ENCODE peak calls at places on chromosomes 2 and 18, in ten cellular contexts. L is CD8-positive, alpha-beta T cell; C is retinal pigment epithelial cell; F is IMR-90; G is body of pancreas; H is ovary; V is SK-N-SH; W is Peyer's patch; X is endothelial cell of umbilical vein; E is epithelial cell of esophagus. B is an unnamed sample.

GRCh38 chr2:62184499-62185045 is 11.3 kb upstream of the B3GNT2 start:
- DNase-seq in W (no peak), F (no peak), H (no peak), V (no peak), X (peak), E (no peak), C (no peak), G (no peak), L (no peak), B (no peak)

GRCh38 chr2:172196768-172197322 is 94.1 kb upstream of the DLX2 start:
- DNase-seq in L (no peak), E (peak), W (no peak), V (no peak), G (no peak), C (no peak), F (peak), H (no peak), X (no peak), B (peak)

GRCh38 chr2:107635883-107636282 is 190.8 kb upstream of the RGPD4 start:
- DNase-seq in L (no peak), V (no peak), G (no peak), H (no peak), E (peak), W (no peak), X (no peak), C (no peak), F (peak), B (peak)

GRCh38 chr18:36624451-36625167 is 204.2 kb downstream of the TPGS2 start:
- DNase-seq in W (no peak), G (no peak), X (no peak), H (no peak), E (no peak), L (no peak), V (no peak), F (no peak), C (no peak), B (no peak)

GRCh38 chr2:86078801-86079545 is 26.7 kb downstream of the POLR1A start:
- DNase-seq in G (peak), V (peak), C (no peak), X (peak), E (peak), W (peak), L (peak), F (peak), H (no peak), B (peak)

GRCh38 chr2:238341536-238341935 is 21.2 kb downstream of the TRAF3IP1 start:
- DNase-seq in F (no peak), W (no peak), E (no peak), V (no peak), C (no peak), H (no peak), X (no peak), G (no peak), L (no peak), B (no peak)

GRCh38 chr18:49948975-49949374 is 135.6 kb upstream of the ACAA2 start:
- DNase-seq in C (no peak), L (no peak), X (no peak), G (no peak), F (no peak), V (no peak), E (no peak), W (no peak), H (no peak), B (no peak)

GRCh38 chr2:17101596-17101995 is 416.6 kb downstream of the RAD51AP2 start:
- DNase-seq in L (no peak), E (no peak), H (no peak), X (no peak), V (no peak), F (no peak), C (no peak), G (no peak), W (no peak), B (no peak)

GRCh38 chr18:76847926-76848325 is 25.6 kb downstream of the ZNF236 start:
- DNase-seq in W (no peak), C (no peak), F (no peak), X (peak), V (no peak), E (no peak), L (no peak), H (no peak), G (no peak), B (no peak)

GRCh38 chr18:58417752-58418151 is 211.1 kb downstream of the ALPK2 start:
- DNase-seq in C (no peak), W (no peak), L (no peak), G (peak), F (peak), V (no peak), X (peak), H (no peak), E (peak), B (peak)

GRCh38 chr2:65367517-65367916 is 64.9 kb downstream of the SPRED2 start:
- DNase-seq in V (peak), L (no peak), G (no peak), E (peak), C (no peak), X (peak), H (no peak), W (no peak), F (peak), B (peak)

GRCh38 chr2:85400023-85400422 is 10.1 kb downstream of the CAPG start:
- DNase-seq in C (no peak), F (no peak), H (no peak), G (no peak), V (no peak), E (no peak), W (no peak), L (no peak), X (no peak), B (no peak)

GRCh38 chr2:15929861-15930260 is 10.5 kb upstream of the MYCN start:
- DNase-seq in V (no peak), W (no peak), L (no peak), X (no peak), E (no peak), G (no peak), F (no peak), C (no peak), H (no peak), B (no peak)

GRCh38 chr18:8858888-8859511 is 153.6 kb downstream of the MTCL1 start:
- DNase-seq in G (no peak), L (no peak), E (peak), X (no peak), V (no peak), F (peak), C (peak), H (no peak), W (no peak), B (peak)

GRCh38 chr2:69917854-69918253 is 2.9 kb downstream of the MXD1 start:
- DNase-seq in H (no peak), E (peak), L (no peak), C (peak), V (no peak), F (peak), X (peak), G (no peak), W (no peak), B (peak)

GRCh38 chr18:21179590-21180220 is 62.3 kb upstream of the GREB1L start:
- DNase-seq in H (peak), G (peak), V (peak), F (peak), C (no peak), W (peak), X (peak), E (peak), L (peak), B (peak)

GRCh38 chr18:32386466-32386865 is 84.2 kb downstream of the GAREM1 start:
- DNase-seq in F (no peak), H (no peak), W (no peak), L (no peak), C (no peak), G (no peak), X (no peak), V (no peak), E (no peak), B (no peak)

GRCh38 chr2:203659650-203660049 is 46.8 kb upstream of the CD28 start:
- DNase-seq in W (no peak), C (no peak), V (no peak), E (no peak), X (no peak), H (no peak), G (no peak), L (no peak), F (no peak), B (no peak)

GRCh38 chr18:36828157-36828629 is 609 bp downstream of the TPGS2 start:
- DNase-seq in W (peak), V (no peak), L (peak), E (peak), F (peak), X (peak), C (no peak), H (no peak), G (peak), B (peak)

GRCh38 chr2:240522406-240522805 is 35.4 kb downstream of the ANKMY1 start:
- DNase-seq in W (no peak), E (no peak), F (no peak), X (no peak), L (no peak), G (no peak), C (no peak), H (no peak), V (no peak), B (no peak)

GRCh38 chr2:70331012-70331411 is 29.1 kb upstream of the FAM136A start:
- DNase-seq in L (no peak), X (no peak), H (no peak), E (no peak), W (no peak), C (no peak), G (no peak), F (no peak), V (no peak), B (no peak)

GRCh38 chr2:44897406-44897805 is 44.1 kb upstream of the SIX3 start:
- DNase-seq in H (no peak), C (no peak), X (no peak), W (no peak), E (peak), G (no peak), V (no peak), L (no peak), F (no peak), B (no peak)

GRCh38 chr2:72033636-72034035 is 114.0 kb downstream of the CYP26B1 start:
- DNase-seq in V (peak), E (no peak), W (no peak), C (no peak), F (no peak), H (no peak), L (no peak), X (no peak), G (no peak), B (peak)

GRCh38 chr2:214471990-214472389 is 61.1 kb downstream of the VWC2L start:
- DNase-seq in H (no peak), C (no peak), X (no peak), E (no peak), W (no peak), G (no peak), F (peak), V (no peak), L (no peak), B (no peak)

GRCh38 chr2:105861198-105861597 is 116.5 kb downstream of the NCK2 start:
- DNase-seq in C (no peak), L (peak), X (no peak), W (no peak), E (no peak), H (no peak), V (no peak), F (no peak), G (no peak), B (no peak)

GRCh38 chr2:165905854-165906253 is 47.7 kb downstream of the TTC21B start:
- DNase-seq in F (peak), L (no peak), E (no peak), X (peak), G (no peak), W (no peak), V (no peak), C (no peak), H (no peak), B (peak)

GRCh38 chr18:415627-416612 is 84.6 kb downstream of the COLEC12 start:
- DNase-seq in G (no peak), C (no peak), X (no peak), W (no peak), L (no peak), V (no peak), H (no peak), E (no peak), F (peak), B (peak)

GRCh38 chr18:8730080-8730827 is 24.9 kb downstream of the MTCL1 start:
- DNase-seq in H (peak), F (peak), X (peak), C (no peak), E (peak), V (peak), W (no peak), G (peak), L (no peak), B (peak)

GRCh38 chr2:102070058-102070642 is 72.4 kb upstream of the IL1R1 start:
- DNase-seq in L (no peak), W (peak), F (peak), G (peak), E (no peak), C (no peak), X (no peak), H (peak), V (no peak), B (peak)

GRCh38 chr2:130825231-130825971 is 11.3 kb upstream of the ARHGEF4 start:
- DNase-seq in E (peak), L (no peak), H (no peak), G (no peak), V (no peak), W (no peak), C (no peak), F (no peak), X (no peak), B (no peak)

GRCh38 chr18:65380986-65381385 is 369.8 kb upstream of the CDH7 start:
- DNase-seq in L (peak), V (no peak), E (no peak), X (no peak), W (no peak), C (no peak), F (no peak), G (no peak), H (no peak), B (no peak)

GRCh38 chr2:64839844-64840243 is 149.4 kb upstream of the SLC1A4 start:
- DNase-seq in H (no peak), W (peak), E (no peak), F (no peak), V (no peak), X (no peak), C (no peak), L (peak), G (no peak), B (no peak)

GRCh38 chr2:111710085-111710484 is 173.9 kb downstream of the ANAPC1 start:
- DNase-seq in E (no peak), F (no peak), H (no peak), L (no peak), C (no peak), G (no peak), W (no peak), X (no peak), V (no peak), B (no peak)

GRCh38 chr2:23452397-23452796 is 67.4 kb downstream of the KLHL29 start:
- DNase-seq in L (no peak), X (no peak), H (no peak), G (no peak), V (no peak), W (no peak), C (no peak), F (no peak), E (no peak), B (no peak)

GRCh38 chr2:59027320-59027719 is 786.2 kb upstream of the FANCL start:
- DNase-seq in V (no peak), W (no peak), F (no peak), G (no peak), E (no peak), H (no peak), C (no peak), X (no peak), L (no peak), B (no peak)

GRCh38 chr2:128420776-128421175 is 102.1 kb upstream of the HS6ST1 start:
- DNase-seq in H (no peak), X (no peak), L (no peak), W (no peak), C (no peak), G (peak), F (no peak), V (peak), E (no peak), B (no peak)

GRCh38 chr2:109173311-109174171 is 44.5 kb downstream of the SH3RF3 start:
- DNase-seq in X (peak), V (peak), H (peak), C (no peak), G (peak), F (peak), W (peak), L (no peak), E (no peak), B (peak)

GRCh38 chr2:109170645-109171044 is 41.6 kb downstream of the SH3RF3 start:
- DNase-seq in H (no peak), W (no peak), C (no peak), G (no peak), V (no peak), L (peak), X (no peak), E (no peak), F (no peak), B (no peak)

GRCh38 chr2:109174214-109174613 is 45.2 kb downstream of the SH3RF3 start:
- DNase-seq in L (peak), E (no peak), V (no peak), F (no peak), X (peak), C (no peak), W (no peak), G (no peak), H (no peak), B (peak)

GRCh38 chr2:109172556-109173105 is 43.6 kb downstream of the SH3RF3 start:
- DNase-seq in L (no peak), X (peak), H (no peak), G (no peak), V (no peak), W (no peak), F (peak), C (no peak), E (no peak), B (no peak)

DNA sequence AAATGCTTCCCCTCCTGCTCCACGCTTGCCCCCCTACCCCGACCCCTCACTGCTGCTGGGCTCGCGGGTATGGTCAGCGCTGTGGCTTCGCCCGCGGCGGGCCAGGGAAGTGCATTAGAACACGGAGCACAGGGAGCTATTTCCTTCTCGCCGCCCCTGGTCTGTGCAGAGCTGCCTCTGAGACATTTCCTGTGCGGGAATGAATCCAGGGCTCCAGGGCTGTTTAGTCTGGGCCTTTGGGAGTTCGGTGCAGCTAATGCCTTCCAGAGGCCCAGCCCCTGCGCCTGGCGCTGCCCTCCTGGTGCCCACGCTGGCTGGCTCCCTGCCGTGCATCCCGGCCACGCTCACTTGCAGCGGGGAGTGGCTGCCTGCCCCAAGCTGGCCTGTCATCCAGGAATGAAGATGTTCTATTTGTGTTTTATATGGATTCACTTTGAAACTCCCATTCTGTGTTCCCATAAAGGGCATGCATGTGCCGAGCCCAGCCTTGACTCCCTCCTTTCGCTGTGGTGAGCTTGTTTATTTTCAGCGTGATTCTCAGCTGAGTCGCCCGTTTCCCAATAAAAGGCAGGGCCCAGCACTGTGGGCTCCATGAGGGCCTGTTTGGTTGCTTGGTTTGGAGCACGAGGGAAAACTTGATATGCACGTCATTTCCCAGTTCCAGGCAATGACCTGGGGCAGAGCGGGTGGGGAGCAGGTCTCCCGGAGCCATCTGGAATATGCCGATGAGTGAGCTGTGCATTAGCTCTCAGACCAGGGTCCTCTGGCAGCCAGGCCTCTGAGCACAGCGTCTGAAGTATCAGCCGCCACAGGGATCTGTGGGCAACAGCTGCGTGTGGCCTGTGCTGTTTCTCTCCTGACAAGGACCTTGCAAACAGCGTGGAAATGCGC is 42.7 kb downstream of the SH3RF3 start:
- DNase-seq in F (peak), G (no peak), L (no peak), C (no peak), W (no peak), E (peak), H (peak), X (peak), V (peak), B (peak)
- H3K4me3 ChIP-seq in F (peak), G (no peak), L (no peak), C (no peak), W (no peak), E (no peak), H (no peak), X (no peak), V (peak), B (peak)

GRCh38 chr2:236969075-236969474 is 116.6 kb upstream of the COPS8 start:
- DNase-seq in V (no peak), W (no peak), E (no peak), G (no peak), H (no peak), L (no peak), F (no peak), C (no peak), X (no peak), B (no peak)
- TF ChIP-seq CTCF in V (no peak), W (no peak), E (no peak), G (no peak), H (no peak), L (no peak), F (no peak), C (no peak), X (no peak), B (no peak)

DNA sequence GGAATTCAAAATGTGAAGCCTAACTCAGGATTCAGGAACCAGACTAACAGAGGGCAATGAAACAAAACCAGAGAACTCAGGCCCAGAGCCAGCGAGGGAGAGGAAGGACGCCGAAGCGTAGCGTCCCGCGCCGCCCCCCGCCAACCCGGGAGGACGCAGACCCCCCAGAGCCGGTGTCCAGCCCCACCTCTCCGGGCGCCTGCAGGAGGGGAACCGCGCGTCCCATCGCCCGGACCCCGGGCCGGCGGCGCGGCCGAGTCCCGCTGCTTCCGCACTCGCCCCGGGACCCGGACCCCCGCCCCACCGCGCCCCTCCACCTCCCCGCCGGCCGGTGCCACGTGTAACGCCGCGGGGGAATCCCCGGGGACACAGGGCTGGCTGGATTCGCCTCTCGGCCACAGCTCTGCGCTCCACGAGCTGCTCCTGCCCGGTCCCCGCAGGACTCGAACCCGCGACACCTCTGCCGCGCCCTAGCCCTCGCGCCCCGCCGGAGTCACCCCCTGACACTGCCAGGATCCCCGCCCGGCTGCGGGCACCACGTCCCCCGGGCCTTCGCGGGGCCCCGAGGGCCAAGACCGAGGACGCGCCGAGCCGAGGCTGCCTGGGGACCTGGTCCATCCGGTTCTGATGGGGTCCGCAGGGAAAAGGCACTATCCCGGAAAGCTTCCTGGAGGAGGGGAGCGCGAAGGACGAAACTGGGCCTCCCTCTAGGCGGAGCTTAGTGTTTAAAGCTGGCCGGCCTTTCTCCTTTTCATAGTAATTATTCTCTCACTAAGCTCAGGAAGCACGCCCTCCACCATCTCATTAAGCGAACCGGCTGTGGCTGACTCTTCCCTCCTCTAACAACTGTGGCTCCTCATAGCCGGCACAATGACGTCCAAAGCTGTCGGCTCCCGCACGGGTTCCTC is 40.4 kb upstream of the FAM124B start:
- DNase-seq in X (peak), W (no peak), L (peak), C (peak), V (peak), G (peak), H (no peak), E (peak), F (no peak), B (peak)
- H3K4me3 ChIP-seq in X (peak), W (peak), L (no peak), C (peak), V (no peak), G (peak), H (peak), E (peak), F (peak), B (peak)

GRCh38 chr2:100730290-100730868 is 89.6 kb upstream of the NPAS2 start:
- DNase-seq in V (peak), F (peak), E (peak), W (no peak), H (no peak), L (peak), G (peak), C (no peak), X (peak), B (peak)
- TF ChIP-seq CTCF in V (peak), F (peak), E (peak), W (no peak), H (no peak), L (peak), G (peak), C (peak), X (peak), B (peak)

B was measured in fibroblast of the aortic adventitia.